ENCODE peak calls at places on chromosome X, in seven cellular contexts. One of them, this sample, is unnamed.

GRCh38 chrX:53317365-53318069 is 36.1 kb upstream of the IQSEC2 start:
- DNase-seq in GM23338: peak; percentile 71
- DNase-seq in BJ: no peak
- DNase-seq in mesothelial cell of epicardium: peak; percentile 43
- DNase-seq in left ventricle myocardium inferior: peak; percentile 55
- DNase-seq in CD8-positive, alpha-beta T cell: peak; percentile 54
- DNase-seq in IMR-90: peak; percentile 43
- DNase-seq in this sample: peak; percentile 76

GRCh38 chrX:5957506-5957905 is 271.2 kb downstream of the NLGN4X start:
- DNase-seq in GM23338: no peak
- DNase-seq in BJ: peak; percentile 4
- DNase-seq in mesothelial cell of epicardium: no peak
- DNase-seq in left ventricle myocardium inferior: no peak
- DNase-seq in CD8-positive, alpha-beta T cell: no peak
- DNase-seq in IMR-90: no peak
- DNase-seq in this sample: no peak

GRCh38 chrX:112819013-112819635 is 21.5 kb downstream of the AMOT start:
- DNase-seq in GM23338: no peak
- DNase-seq in BJ: peak; percentile 47
- DNase-seq in mesothelial cell of epicardium: no peak
- DNase-seq in left ventricle myocardium inferior: no peak
- DNase-seq in CD8-positive, alpha-beta T cell: no peak
- DNase-seq in IMR-90: peak; percentile 89
- DNase-seq in this sample: no peak

GRCh38 chrX:134753185-134754008 is 95.1 kb upstream of the PLAC1 start:
- DNase-seq in GM23338: no peak
- DNase-seq in BJ: no peak
- DNase-seq in mesothelial cell of epicardium: no peak
- DNase-seq in left ventricle myocardium inferior: no peak
- DNase-seq in CD8-positive, alpha-beta T cell: no peak
- DNase-seq in IMR-90: peak; percentile 65
- DNase-seq in this sample: no peak

GRCh38 chrX:9146657-9147056 is 112.7 kb upstream of the FAM9B start:
- DNase-seq in GM23338: no peak
- DNase-seq in BJ: no peak
- DNase-seq in mesothelial cell of epicardium: no peak
- DNase-seq in left ventricle myocardium inferior: no peak
- DNase-seq in CD8-positive, alpha-beta T cell: no peak
- DNase-seq in IMR-90: no peak
- DNase-seq in this sample: no peak

GRCh38 chrX:131827935-131828334 is 195.2 kb upstream of the STK26 start:
- DNase-seq in GM23338: peak; percentile 77
- DNase-seq in BJ: no peak
- DNase-seq in mesothelial cell of epicardium: no peak
- DNase-seq in left ventricle myocardium inferior: no peak
- DNase-seq in CD8-positive, alpha-beta T cell: no peak
- DNase-seq in IMR-90: no peak
- DNase-seq in this sample: no peak

GRCh38 chrX:123731258-123731986 is 1.4 kb downstream of the THOC2 start:
- DNase-seq in GM23338: peak; percentile 18
- DNase-seq in BJ: no peak
- DNase-seq in mesothelial cell of epicardium: no peak
- DNase-seq in left ventricle myocardium inferior: no peak
- DNase-seq in CD8-positive, alpha-beta T cell: no peak
- DNase-seq in IMR-90: peak; percentile 15
- DNase-seq in this sample: no peak

GRCh38 chrX:43682726-43683125 is 26.6 kb downstream of the MAOA start:
- DNase-seq in GM23338: no peak
- DNase-seq in BJ: no peak
- DNase-seq in mesothelial cell of epicardium: no peak
- DNase-seq in left ventricle myocardium inferior: no peak
- DNase-seq in CD8-positive, alpha-beta T cell: no peak
- DNase-seq in IMR-90: no peak
- DNase-seq in this sample: no peak

GRCh38 chrX:149453030-149453429 is 52.1 kb downstream of the IDS start:
- DNase-seq in GM23338: no peak
- DNase-seq in BJ: no peak
- DNase-seq in mesothelial cell of epicardium: no peak
- DNase-seq in left ventricle myocardium inferior: no peak
- DNase-seq in CD8-positive, alpha-beta T cell: no peak
- DNase-seq in IMR-90: peak; percentile 17
- DNase-seq in this sample: no peak

GRCh38 chrX:20593402-20593801 is 326.7 kb upstream of the RPS6KA3 start:
- DNase-seq in GM23338: no peak
- DNase-seq in BJ: no peak
- DNase-seq in mesothelial cell of epicardium: no peak
- DNase-seq in left ventricle myocardium inferior: no peak
- DNase-seq in CD8-positive, alpha-beta T cell: no peak
- DNase-seq in IMR-90: no peak
- DNase-seq in this sample: no peak

GRCh38 chrX:30141966-30142365 is 73.4 kb upstream of the MAGEB2 start:
- DNase-seq in GM23338: peak; percentile 65
- DNase-seq in BJ: no peak
- DNase-seq in mesothelial cell of epicardium: no peak
- DNase-seq in left ventricle myocardium inferior: no peak
- DNase-seq in CD8-positive, alpha-beta T cell: no peak
- DNase-seq in IMR-90: peak; percentile 59
- DNase-seq in this sample: no peak

GRCh38 chrX:71253253-71254091 is 468 bp downstream of the ZMYM3 start:
- DNase-seq in GM23338: peak; percentile 55
- DNase-seq in BJ: no peak
- DNase-seq in mesothelial cell of epicardium: no peak
- DNase-seq in left ventricle myocardium inferior: peak; percentile 20
- DNase-seq in CD8-positive, alpha-beta T cell: no peak
- DNase-seq in IMR-90: peak; percentile 13
- DNase-seq in this sample: no peak

GRCh38 chrX:149908308-149908707 is 21.1 kb upstream of the HSFX4 start:
- DNase-seq in GM23338: no peak
- DNase-seq in BJ: no peak
- DNase-seq in mesothelial cell of epicardium: no peak
- DNase-seq in left ventricle myocardium inferior: no peak
- DNase-seq in CD8-positive, alpha-beta T cell: no peak
- DNase-seq in IMR-90: no peak
- DNase-seq in this sample: no peak

GRCh38 chrX:12390301-12390700 is 252.0 kb downstream of the FRMPD4 start:
- DNase-seq in GM23338: no peak
- DNase-seq in BJ: no peak
- DNase-seq in mesothelial cell of epicardium: no peak
- DNase-seq in left ventricle myocardium inferior: no peak
- DNase-seq in CD8-positive, alpha-beta T cell: no peak
- DNase-seq in IMR-90: peak; percentile 52
- DNase-seq in this sample: no peak

GRCh38 chrX:46404774-46405173 is 140.4 kb downstream of the ZNF674 start:
- DNase-seq in GM23338: no peak
- DNase-seq in BJ: no peak
- DNase-seq in mesothelial cell of epicardium: no peak
- DNase-seq in left ventricle myocardium inferior: no peak
- DNase-seq in CD8-positive, alpha-beta T cell: no peak
- DNase-seq in IMR-90: no peak
- DNase-seq in this sample: no peak

GRCh38 chrX:138771042-138771441 is 59.5 kb upstream of the FGF13 start:
- DNase-seq in GM23338: no peak
- DNase-seq in BJ: no peak
- DNase-seq in mesothelial cell of epicardium: no peak
- DNase-seq in left ventricle myocardium inferior: no peak
- DNase-seq in CD8-positive, alpha-beta T cell: no peak
- DNase-seq in IMR-90: no peak
- DNase-seq in this sample: no peak

GRCh38 chrX:154063234-154063633 is 34.3 kb downstream of the MECP2 start:
- DNase-seq in GM23338: no peak
- DNase-seq in BJ: no peak
- DNase-seq in mesothelial cell of epicardium: no peak
- DNase-seq in left ventricle myocardium inferior: no peak
- DNase-seq in CD8-positive, alpha-beta T cell: no peak
- DNase-seq in IMR-90: no peak
- DNase-seq in this sample: no peak

GRCh38 chrX:122572461-122572860 is 611.6 kb upstream of the GRIA3 start:
- DNase-seq in GM23338: no peak
- DNase-seq in BJ: no peak
- DNase-seq in mesothelial cell of epicardium: no peak
- DNase-seq in left ventricle myocardium inferior: no peak
- DNase-seq in CD8-positive, alpha-beta T cell: no peak
- DNase-seq in IMR-90: peak; percentile 4
- DNase-seq in this sample: no peak

GRCh38 chrX:77453190-77453589 is 6.0 kb downstream of the FGF16 start:
- DNase-seq in GM23338: no peak
- DNase-seq in BJ: no peak
- DNase-seq in mesothelial cell of epicardium: no peak
- DNase-seq in left ventricle myocardium inferior: no peak
- DNase-seq in CD8-positive, alpha-beta T cell: no peak
- DNase-seq in IMR-90: no peak
- DNase-seq in this sample: no peak

GRCh38 chrX:88136328-88136727 is 610.7 kb upstream of the CPXCR1 start:
- DNase-seq in GM23338: no peak
- DNase-seq in BJ: no peak
- DNase-seq in mesothelial cell of epicardium: no peak
- DNase-seq in left ventricle myocardium inferior: no peak
- DNase-seq in CD8-positive, alpha-beta T cell: no peak
- DNase-seq in IMR-90: no peak
- DNase-seq in this sample: no peak

GRCh38 chrX:57607295-57608187 is 15.7 kb downstream of the ZXDB start:
- DNase-seq in GM23338: peak; percentile 30
- DNase-seq in BJ: no peak
- DNase-seq in mesothelial cell of epicardium: no peak
- DNase-seq in left ventricle myocardium inferior: no peak
- DNase-seq in CD8-positive, alpha-beta T cell: no peak
- DNase-seq in IMR-90: no peak
- DNase-seq in this sample: no peak
- TF ChIP-seq CTCF in GM23338: no peak
- TF ChIP-seq CTCF in BJ: no peak
- TF ChIP-seq CTCF in mesothelial cell of epicardium: no peak
- TF ChIP-seq CTCF in left ventricle myocardium inferior: no peak
- TF ChIP-seq CTCF in CD8-positive, alpha-beta T cell: no peak
- TF ChIP-seq CTCF in IMR-90: no peak
- TF ChIP-seq CTCF in this sample: no peak

GRCh38 chrX:17809273-17809672 is 51.8 kb downstream of the RAI2 start:
- DNase-seq in GM23338: no peak
- DNase-seq in BJ: no peak
- DNase-seq in mesothelial cell of epicardium: no peak
- DNase-seq in left ventricle myocardium inferior: no peak
- DNase-seq in CD8-positive, alpha-beta T cell: no peak
- DNase-seq in IMR-90: no peak
- DNase-seq in this sample: no peak

GRCh38 chrX:17803449-17803848 is 57.6 kb downstream of the RAI2 start:
- DNase-seq in GM23338: no peak
- DNase-seq in BJ: no peak
- DNase-seq in mesothelial cell of epicardium: no peak
- DNase-seq in left ventricle myocardium inferior: no peak
- DNase-seq in CD8-positive, alpha-beta T cell: no peak
- DNase-seq in IMR-90: no peak
- DNase-seq in this sample: no peak

GRCh38 chrX:17802756-17803155 is 58.3 kb downstream of the RAI2 start:
- DNase-seq in GM23338: no peak
- DNase-seq in BJ: no peak
- DNase-seq in mesothelial cell of epicardium: no peak
- DNase-seq in left ventricle myocardium inferior: no peak
- DNase-seq in CD8-positive, alpha-beta T cell: no peak
- DNase-seq in IMR-90: no peak
- DNase-seq in this sample: no peak

GRCh38 chrX:17801431-17801830 is 59.7 kb downstream of the RAI2 start:
- DNase-seq in GM23338: no peak
- DNase-seq in BJ: no peak
- DNase-seq in mesothelial cell of epicardium: no peak
- DNase-seq in left ventricle myocardium inferior: no peak
- DNase-seq in CD8-positive, alpha-beta T cell: no peak
- DNase-seq in IMR-90: no peak
- DNase-seq in this sample: no peak

DNA sequence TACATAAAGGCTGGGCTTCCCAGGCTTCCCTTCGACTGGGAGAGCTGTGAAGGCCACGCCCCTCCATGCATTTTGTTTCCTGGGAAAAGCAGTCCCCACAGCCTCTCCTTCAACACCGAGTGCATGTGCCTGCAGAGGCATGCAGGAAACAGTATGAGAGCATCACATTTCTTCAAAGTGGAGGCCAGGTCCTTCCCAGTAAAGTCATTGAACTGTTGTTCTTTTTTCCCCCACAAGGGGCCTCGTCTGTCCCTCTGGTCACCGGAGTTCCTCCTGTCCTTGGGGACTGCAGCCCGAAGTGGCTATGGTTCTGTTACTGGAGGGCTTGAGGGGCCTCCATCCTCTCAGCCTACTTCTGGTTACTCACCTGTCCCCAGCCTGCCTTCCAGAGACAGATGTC is 56.0 kb downstream of the RAI2 start:
- DNase-seq in GM23338: peak; percentile 52
- DNase-seq in BJ: no peak
- DNase-seq in mesothelial cell of epicardium: no peak
- DNase-seq in left ventricle myocardium inferior: no peak
- DNase-seq in CD8-positive, alpha-beta T cell: no peak
- DNase-seq in IMR-90: no peak
- DNase-seq in this sample: no peak
- TF ChIP-seq CTCF in GM23338: peak; percentile 10
- TF ChIP-seq CTCF in BJ: no peak
- TF ChIP-seq CTCF in mesothelial cell of epicardium: no peak
- TF ChIP-seq CTCF in left ventricle myocardium inferior: no peak
- TF ChIP-seq CTCF in CD8-positive, alpha-beta T cell: no peak
- TF ChIP-seq CTCF in IMR-90: no peak
- TF ChIP-seq CTCF in this sample: peak; percentile 42

DNA sequence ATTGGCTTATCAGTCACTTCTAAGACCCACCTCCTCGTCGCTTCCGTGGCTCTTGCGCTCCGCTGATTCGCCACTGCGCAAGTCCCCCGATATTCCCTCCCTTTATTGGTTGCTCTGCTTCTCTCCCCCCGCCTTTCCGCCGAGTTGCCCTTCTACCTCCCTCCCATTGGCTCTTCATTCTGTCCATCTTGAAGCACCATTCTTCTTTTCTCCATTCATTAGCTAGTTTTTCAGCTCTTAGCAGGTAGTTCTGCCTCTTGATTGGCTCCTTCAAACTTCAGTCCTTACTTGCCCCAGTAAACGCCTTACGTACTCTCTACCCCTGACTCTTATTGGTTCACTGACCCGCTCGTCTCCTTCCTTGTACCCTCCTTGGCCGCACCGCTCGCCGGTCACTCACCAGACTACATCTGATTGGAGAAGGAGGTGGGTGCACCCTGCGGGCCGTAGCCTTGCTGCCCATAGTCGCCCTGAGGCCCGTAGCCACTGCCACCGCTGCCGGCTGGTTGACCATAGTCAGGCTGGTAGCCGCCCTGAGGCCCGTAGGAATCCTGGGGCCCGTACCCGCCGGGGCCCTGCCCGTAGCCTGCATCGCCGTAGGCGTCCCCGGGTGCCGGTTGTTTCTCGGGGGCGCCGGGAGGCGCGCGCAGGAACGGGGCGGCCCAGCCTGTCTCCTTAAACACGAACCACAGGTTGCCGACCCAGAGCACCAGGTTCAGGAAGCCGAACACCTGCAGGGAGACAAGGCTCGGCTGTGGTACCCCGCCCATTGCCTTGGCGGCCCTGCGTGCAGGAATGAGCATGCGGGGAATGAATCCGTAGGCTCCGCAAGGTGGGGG is 5.1 kb upstream of the PRICKLE3 start:
- DNase-seq in GM23338: peak; percentile 96
- DNase-seq in BJ: peak; percentile 99
- DNase-seq in mesothelial cell of epicardium: peak; percentile 79
- DNase-seq in left ventricle myocardium inferior: peak; percentile 87
- DNase-seq in CD8-positive, alpha-beta T cell: peak; percentile 65
- DNase-seq in IMR-90: peak; percentile 100
- DNase-seq in this sample: peak; percentile 82
- TF ChIP-seq CTCF in GM23338: no peak
- TF ChIP-seq CTCF in BJ: no peak
- TF ChIP-seq CTCF in mesothelial cell of epicardium: no peak
- TF ChIP-seq CTCF in left ventricle myocardium inferior: no peak
- TF ChIP-seq CTCF in CD8-positive, alpha-beta T cell: no peak
- TF ChIP-seq CTCF in IMR-90: no peak
- TF ChIP-seq CTCF in this sample: no peak

GRCh38 chrX:23885803-23886202 is 21.9 kb downstream of the APOO start:
- DNase-seq in GM23338: no peak
- DNase-seq in BJ: no peak
- DNase-seq in mesothelial cell of epicardium: no peak
- DNase-seq in left ventricle myocardium inferior: no peak
- DNase-seq in CD8-positive, alpha-beta T cell: no peak
- DNase-seq in IMR-90: no peak
- DNase-seq in this sample: no peak
- TF ChIP-seq CTCF in GM23338: no peak
- TF ChIP-seq CTCF in BJ: no peak
- TF ChIP-seq CTCF in mesothelial cell of epicardium: no peak
- TF ChIP-seq CTCF in left ventricle myocardium inferior: no peak
- TF ChIP-seq CTCF in CD8-positive, alpha-beta T cell: no peak
- TF ChIP-seq CTCF in IMR-90: no peak
- TF ChIP-seq CTCF in this sample: no peak